ENCODE peak calls at places on chromosomes 7 and 10, in nine cellular contexts. T is Caco-2; G is CD8-positive, alpha-beta memory T cell; M is cardiac muscle cell; I is endodermal cell; K is lower lobe of right lung; N is GM23248; W is psoas muscle; Y is GM23338. C is an unnamed sample. For H3K4me1 and H3K27me3, the result is how much of the 10 kb centered on the place peaks cover.

GRCh38 chr7:90709501-90710465 is 113.7 kb downstream of the CDK14 start:
- DNase-seq in T (no peak), G (no peak), M (no peak), I (peak), K (no peak), N (peak), W (no peak), Y (no peak), C (no peak)

GRCh38 chr7:121204537-121204936 is 124.3 kb upstream of the WNT16 start:
- DNase-seq in T (no peak), G (no peak), M (no peak), I (no peak), K (no peak), N (peak), W (peak), Y (no peak), C (no peak)

GRCh38 chr7:151252961-151253691 is 4.6 kb upstream of the SMARCD3 start:
- DNase-seq in T (no peak), G (peak), M (no peak), I (peak), K (no peak), N (no peak), W (peak), Y (peak), C (no peak)

GRCh38 chr10:43221419-43222293 is 45.2 kb downstream of the RASGEF1A start:
- DNase-seq in T (peak), G (peak), M (peak), I (peak), K (peak), N (no peak), W (peak), Y (peak), C (no peak)

GRCh38 chr7:84949501-84949900 is 237.4 kb downstream of the SEMA3D start:
- DNase-seq in T (no peak), G (no peak), M (no peak), I (no peak), K (no peak), N (no peak), W (no peak), Y (no peak), C (no peak)

GRCh38 chr10:15220426-15220825 is 51.9 kb upstream of the NMT2 start:
- DNase-seq in T (no peak), G (no peak), M (no peak), I (no peak), K (no peak), N (no peak), W (no peak), Y (no peak), C (no peak)

GRCh38 chr10:73799899-73800559 is 11.4 kb downstream of the NDST2 start:
- DNase-seq in T (no peak), G (no peak), M (no peak), I (no peak), K (no peak), N (no peak), W (peak), Y (no peak), C (no peak)

GRCh38 chr10:11679946-11680345 is 62.2 kb upstream of the ECHDC3 start:
- DNase-seq in T (no peak), G (no peak), M (no peak), I (no peak), K (no peak), N (no peak), W (no peak), Y (no peak), C (no peak)

GRCh38 chr10:106825996-106826395 is 338.5 kb downstream of the SORCS1 start:
- DNase-seq in T (no peak), G (no peak), M (peak), I (no peak), K (no peak), N (no peak), W (no peak), Y (no peak), C (no peak)

DNA sequence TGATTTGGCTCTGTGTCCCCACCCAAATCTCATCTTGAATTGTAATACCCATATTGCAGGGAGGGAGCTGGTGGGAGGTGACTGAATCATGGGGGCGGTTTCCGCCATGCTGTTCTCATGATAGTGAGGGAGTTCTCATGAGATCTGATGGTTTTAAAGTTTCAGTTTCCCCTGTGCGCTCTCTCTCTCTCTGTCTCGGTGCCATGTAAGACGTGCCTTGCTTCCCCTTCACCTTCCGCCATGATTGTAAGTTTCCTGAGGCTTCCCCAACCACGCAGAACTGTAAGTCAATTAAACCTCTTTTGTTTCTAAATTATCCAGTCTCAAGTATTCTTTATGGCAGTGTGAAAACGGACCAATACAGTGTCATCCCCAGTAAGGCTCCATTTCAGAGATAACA is 48.3 kb upstream of the CHCHD3 start:
- DNase-seq in T (no peak), G (no peak), M (no peak), I (no peak), K (no peak), N (no peak), W (no peak), Y (no peak), C (no peak)
- H3K4me1 ChIP-seq in T (under half), G (under half), M (under half), I (under half), K (under half), N (under half), W (under half), Y (under half), C (under half)

GRCh38 chr7:1234794-1235500 is 2.3 kb downstream of the UNCX start:
- DNase-seq in T (no peak), G (no peak), M (no peak), I (peak), K (no peak), N (no peak), W (no peak), Y (peak), C (no peak)
- H3K27me3 ChIP-seq in T (under half), G (under half), M (half or more), I (half or more), K (half or more), N (half or more), W (half or more), Y (half or more), C (under half)

GRCh38 chr7:102046373-102047117 is 229.1 kb downstream of the CUX1 start:
- DNase-seq in T (no peak), G (no peak), M (no peak), I (no peak), K (no peak), N (peak), W (no peak), Y (no peak), C (no peak)
- H3K4me1 ChIP-seq in T (under half), G (under half), M (under half), I (under half), K (under half), N (under half), W (under half), Y (under half), C (under half)

DNA sequence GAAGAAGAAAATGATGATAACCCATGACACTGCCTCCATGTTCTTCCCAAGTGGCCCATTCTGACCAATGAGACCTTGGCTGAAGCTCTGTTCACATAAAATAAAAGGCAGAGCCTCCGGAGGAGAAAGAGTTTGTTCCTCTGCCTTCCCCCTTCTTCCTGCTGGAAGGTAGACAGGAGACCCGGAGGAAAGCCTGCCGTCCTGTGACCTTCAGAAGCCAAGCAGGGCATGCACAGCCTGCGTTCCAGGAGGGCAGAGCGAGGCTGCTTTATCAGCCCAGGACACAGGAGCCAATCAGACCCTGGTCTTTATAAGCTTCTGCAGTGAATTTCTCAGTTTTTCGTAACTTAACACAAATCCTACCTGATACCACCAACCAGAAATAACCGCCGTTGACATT is 8.6 kb upstream of the GRID1 start:
- DNase-seq in T (no peak), G (no peak), M (no peak), I (no peak), K (no peak), N (no peak), W (no peak), Y (no peak), C (no peak)
- H3K27me3 ChIP-seq in T (under half), G (under half), M (half or more), I (half or more), K (under half), N (under half), W (under half), Y (under half), C (under half)

DNA sequence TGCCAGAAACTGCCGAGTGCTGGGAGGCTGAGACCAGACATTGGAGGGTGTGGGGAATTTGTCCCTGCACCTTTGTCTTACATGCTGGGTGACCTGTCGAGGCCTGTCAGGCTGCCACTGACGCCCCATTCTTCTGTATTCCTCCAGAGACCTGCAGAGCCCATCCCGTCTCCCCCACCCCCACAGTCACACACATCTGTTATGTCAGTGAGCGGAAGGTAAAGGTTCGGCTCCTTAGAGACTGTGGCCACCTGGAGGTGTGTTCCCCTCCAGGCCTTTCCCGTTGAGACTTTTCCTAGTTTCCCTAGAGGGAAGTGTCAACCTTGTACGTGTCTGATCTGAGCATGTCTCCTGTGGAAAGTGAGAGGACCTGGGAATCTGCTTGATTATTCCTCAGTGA is 84.5 kb downstream of the ATXN7L1 start:
- DNase-seq in T (no peak), G (no peak), M (no peak), I (no peak), K (no peak), N (no peak), W (no peak), Y (peak), C (no peak)
- H3K4me1 ChIP-seq in T (under half), G (under half), M (under half), I (under half), K (under half), N (under half), W (under half), Y (under half), C (half or more)

GRCh38 chr10:129971381-129972144 is 7.5 kb upstream of the EBF3 start:
- DNase-seq in T (peak), G (no peak), M (peak), I (peak), K (peak), N (peak), W (peak), Y (peak), C (no peak)

GRCh38 chr10:129972145-129972965 is 8.3 kb upstream of the EBF3 start:
- DNase-seq in T (no peak), G (no peak), M (peak), I (peak), K (peak), N (peak), W (peak), Y (peak), C (no peak)

GRCh38 chr10:129969528-129970264 is 5.6 kb upstream of the EBF3 start:
- DNase-seq in T (no peak), G (no peak), M (no peak), I (peak), K (peak), N (no peak), W (no peak), Y (no peak), C (no peak)

GRCh38 chr10:129968937-129969527 is 5.0 kb upstream of the EBF3 start:
- DNase-seq in T (no peak), G (no peak), M (peak), I (peak), K (peak), N (peak), W (peak), Y (peak), C (no peak)

DNA sequence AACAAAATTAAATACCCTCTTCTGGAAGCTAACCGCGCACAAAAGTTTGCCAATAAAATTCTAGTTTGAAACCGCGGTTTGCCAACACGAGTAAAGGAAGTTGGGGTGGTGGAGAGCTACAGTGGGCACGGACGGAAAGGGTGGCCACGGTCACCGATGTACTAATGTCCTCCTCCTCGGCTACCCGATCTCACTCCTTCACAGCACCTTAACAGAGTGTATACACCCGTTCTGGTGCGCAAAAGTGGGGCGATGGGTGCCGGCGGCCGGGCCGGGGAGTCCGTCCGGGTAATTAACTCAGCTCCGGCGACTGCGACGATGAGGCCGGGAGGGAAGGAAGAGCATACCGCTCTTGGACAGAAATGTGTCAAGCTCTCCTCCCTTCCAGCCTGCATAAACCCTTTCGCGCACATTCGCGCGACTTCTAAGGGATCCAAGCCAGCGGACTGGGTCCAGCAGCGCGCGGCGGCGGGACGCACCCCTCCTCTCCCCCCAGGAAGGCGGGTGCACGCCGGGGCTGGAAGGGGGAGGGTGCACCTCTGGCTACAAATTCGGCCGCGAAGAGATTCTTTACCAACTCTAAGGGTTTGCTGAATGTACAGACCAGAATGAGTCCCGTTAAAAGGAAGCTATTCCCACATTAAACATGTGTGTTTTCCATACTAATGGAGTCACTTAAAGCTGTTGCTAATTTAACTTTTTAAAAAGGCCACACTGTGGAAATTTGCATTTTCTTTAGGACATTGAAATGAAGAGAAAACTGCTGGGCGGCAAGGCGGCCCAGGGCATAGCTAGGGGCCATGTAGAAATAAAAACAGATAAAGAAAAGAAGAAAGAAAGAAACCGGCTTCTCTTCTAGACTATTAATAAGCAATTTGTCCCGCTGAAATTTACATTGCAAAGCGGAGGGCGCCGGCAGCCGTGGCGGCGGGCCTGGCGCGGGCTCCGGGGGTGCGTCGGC is 6.6 kb upstream of the EBF3 start:
- DNase-seq in T (no peak), G (no peak), M (peak), I (peak), K (peak), N (no peak), W (peak), Y (no peak), C (no peak)
- H3K27me3 ChIP-seq in T (under half), G (under half), M (half or more), I (half or more), K (half or more), N (half or more), W (under half), Y (half or more), C (under half)

DNA sequence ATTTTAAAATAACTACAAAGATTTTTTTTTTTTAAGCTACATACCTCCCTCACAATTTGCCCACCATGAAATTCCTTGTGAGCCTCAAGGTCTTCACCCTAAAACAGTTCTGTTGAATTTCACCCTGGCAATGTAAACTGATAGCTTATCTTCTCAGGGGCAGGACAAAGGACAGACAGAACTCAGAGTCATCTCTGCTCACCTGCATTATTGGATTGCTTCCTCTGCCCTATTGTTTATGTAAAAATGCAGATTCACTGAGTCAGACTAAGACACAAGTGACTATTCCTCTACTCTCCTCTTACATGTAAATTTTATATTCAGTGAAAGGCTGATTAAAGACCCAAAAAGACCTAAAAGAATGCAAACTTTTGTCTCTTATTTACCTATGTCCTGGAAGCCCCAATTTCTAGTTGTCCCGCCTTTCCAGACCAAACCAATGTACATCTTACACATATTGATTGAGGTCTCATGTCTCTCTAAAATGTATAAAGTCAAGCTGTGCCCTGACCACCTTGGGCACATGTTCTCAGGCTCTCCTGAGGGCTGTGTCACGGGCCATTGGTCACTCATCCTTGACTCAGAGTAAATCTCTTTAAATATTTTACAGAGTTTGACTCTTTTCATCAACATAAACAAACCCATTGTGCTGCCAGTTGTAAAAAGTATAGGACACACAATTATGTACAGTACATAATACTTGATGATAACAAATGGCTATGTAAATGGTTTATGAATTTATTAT is 440.2 kb downstream of the HTR7 start:
- DNase-seq in T (no peak), G (no peak), M (no peak), I (no peak), K (no peak), N (no peak), W (no peak), Y (no peak), C (no peak)
- H3K4me1 ChIP-seq in T (under half), G (under half), M (under half), I (under half), K (under half), N (under half), W (under half), Y (under half), C (under half)

GRCh38 chr10:71571460-71572175 is 148.0 kb downstream of the C10orf105 start:
- DNase-seq in T (no peak), G (no peak), M (no peak), I (no peak), K (no peak), N (no peak), W (peak), Y (no peak), C (no peak)

GRCh38 chr10:71567006-71567405 is 152.6 kb downstream of the C10orf105 start:
- DNase-seq in T (no peak), G (no peak), M (no peak), I (no peak), K (no peak), N (no peak), W (no peak), Y (no peak), C (no peak)

GRCh38 chr10:71568896-71569492 is 150.6 kb downstream of the C10orf105 start:
- DNase-seq in T (no peak), G (no peak), M (no peak), I (peak), K (no peak), N (no peak), W (no peak), Y (no peak), C (no peak)

GRCh38 chr10:71572962-71573361 is 146.6 kb downstream of the C10orf105 start:
- DNase-seq in T (no peak), G (no peak), M (no peak), I (no peak), K (no peak), N (no peak), W (peak), Y (no peak), C (no peak)

DNA sequence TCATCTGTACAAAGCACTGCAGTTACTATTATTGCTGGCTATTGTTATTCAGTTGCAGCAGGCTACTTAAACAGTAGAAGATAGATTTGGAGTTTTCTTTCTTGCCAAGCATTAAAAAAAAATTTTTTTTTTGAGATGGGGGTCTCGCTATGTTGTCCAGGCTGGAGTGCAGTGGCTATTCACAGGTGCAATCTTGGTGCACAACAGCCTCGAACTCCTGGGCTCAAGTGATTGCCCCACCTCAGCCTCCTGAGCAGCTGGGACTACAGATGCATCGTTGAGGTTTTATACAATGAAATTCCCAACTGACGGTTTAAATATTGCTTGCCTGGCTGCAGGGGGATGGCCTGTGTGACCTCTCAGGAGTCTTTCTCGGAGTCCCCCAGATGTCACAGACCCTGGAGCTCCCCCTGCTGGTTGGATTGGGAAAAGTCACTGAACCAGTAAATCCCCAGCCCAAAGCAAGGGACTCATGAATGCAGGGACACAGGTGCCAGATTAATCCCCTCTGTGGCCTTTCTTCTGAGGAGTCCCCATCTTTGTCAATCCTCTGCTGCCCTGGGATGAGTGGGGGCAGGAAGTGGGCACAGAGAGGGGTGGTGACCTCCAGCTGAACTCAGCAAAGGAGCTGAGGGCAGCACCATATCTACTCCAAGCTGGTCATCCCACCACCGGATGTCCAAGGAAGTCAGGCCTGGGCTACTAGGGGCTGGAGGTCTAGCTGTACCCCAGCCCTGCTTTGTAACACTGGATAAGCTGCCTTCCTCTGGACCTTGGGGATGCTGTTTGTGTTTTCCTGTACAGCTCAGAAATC is 149.6 kb downstream of the C10orf105 start:
- DNase-seq in T (peak), G (peak), M (peak), I (peak), K (peak), N (peak), W (peak), Y (peak), C (no peak)
- H3K27me3 ChIP-seq in T (under half), G (under half), M (under half), I (under half), K (under half), N (under half), W (under half), Y (under half), C (under half)

GRCh38 chr10:90937645-90938258 is 16.9 kb upstream of the ANKRD1 start:
- DNase-seq in T (no peak), G (no peak), M (no peak), I (no peak), K (no peak), N (no peak), W (no peak), Y (no peak), C (no peak)

GRCh38 chr10:90939648-90940047 is 18.8 kb upstream of the ANKRD1 start:
- DNase-seq in T (no peak), G (no peak), M (no peak), I (no peak), K (no peak), N (no peak), W (no peak), Y (no peak), C (no peak)

GRCh38 chr10:90930971-90931841 is 10.3 kb upstream of the ANKRD1 start:
- DNase-seq in T (peak), G (no peak), M (peak), I (peak), K (peak), N (peak), W (no peak), Y (peak), C (peak)

GRCh38 chr10:90939125-90939524 is 18.2 kb upstream of the ANKRD1 start:
- DNase-seq in T (no peak), G (no peak), M (no peak), I (no peak), K (no peak), N (no peak), W (no peak), Y (no peak), C (no peak)

GRCh38 chr10:90935581-90936292 is 14.8 kb upstream of the ANKRD1 start:
- DNase-seq in T (no peak), G (no peak), M (peak), I (no peak), K (no peak), N (no peak), W (no peak), Y (no peak), C (no peak)
- H3K4me1 ChIP-seq in T (half or more), G (under half), M (under half), I (under half), K (under half), N (under half), W (under half), Y (under half), C (under half)

GRCh38 chr10:128275405-128275804 is 149.2 kb upstream of the MKI67 start:
- DNase-seq in T (no peak), G (no peak), M (no peak), I (no peak), K (no peak), N (no peak), W (no peak), Y (no peak), C (no peak)
- H3K27me3 ChIP-seq in T (under half), G (under half), M (under half), I (under half), K (under half), N (under half), W (under half), Y (under half), C (under half)

C was measured in PC-9.